ENCODE peak calls at places on chromosomes 3 and 15, in five cellular contexts. One of them, this sample, is unnamed.
A peak's percentile ranks its signal among the peaks of the same experiment; 100 is the strongest.

GRCh38 chr3:72810659-72811434 is 37.4 kb downstream of the SHQ1 start:
- DNase-seq in trophoblast cell: no peak
- DNase-seq in H9: no peak
- DNase-seq in neuronal stem cell: no peak
- DNase-seq in H1: no peak
- DNase-seq in this sample: peak; percentile 37

GRCh38 chr3:150925751-150926201 is 20.5 kb upstream of the MINDY4B start:
- DNase-seq in neuronal stem cell: peak; percentile 36
- DNase-seq in trophoblast cell: peak; percentile 65
- DNase-seq in H9: peak; percentile 90
- DNase-seq in H1: peak; percentile 61
- DNase-seq in this sample: peak; percentile 4

GRCh38 chr15:65377976-65378366 is at the start of gene IGDCC3:
- DNase-seq in trophoblast cell: no peak
- DNase-seq in H9: peak; percentile 84
- DNase-seq in H1: no peak
- DNase-seq in neuronal stem cell: peak; percentile 82
- DNase-seq in this sample: no peak

GRCh38 chr3:41580274-41580959 is 381.1 kb downstream of the CTNNB1 start:
- DNase-seq in neuronal stem cell: no peak
- DNase-seq in H9: no peak
- DNase-seq in trophoblast cell: no peak
- DNase-seq in H1: no peak
- DNase-seq in this sample: no peak

GRCh38 chr3:123733341-123733740 is 148.5 kb upstream of the HACD2 start:
- DNase-seq in H1: no peak
- DNase-seq in H9: no peak
- DNase-seq in trophoblast cell: no peak
- DNase-seq in neuronal stem cell: no peak
- DNase-seq in this sample: no peak

GRCh38 chr3:124200336-124200901 is 208.5 kb upstream of the ROPN1 start:
- DNase-seq in trophoblast cell: no peak
- DNase-seq in H9: no peak
- DNase-seq in neuronal stem cell: no peak
- DNase-seq in H1: no peak
- DNase-seq in this sample: peak; percentile 22

GRCh38 chr15:95085056-95085455 is 853.7 kb downstream of the MCTP2 start:
- DNase-seq in trophoblast cell: peak; percentile 88
- DNase-seq in H9: no peak
- DNase-seq in H1: no peak
- DNase-seq in neuronal stem cell: no peak
- DNase-seq in this sample: no peak

GRCh38 chr3:45929042-45929679 is 14.1 kb upstream of the CXCR6 start:
- DNase-seq in trophoblast cell: peak; percentile 50
- DNase-seq in neuronal stem cell: no peak
- DNase-seq in H9: peak; percentile 51
- DNase-seq in H1: no peak
- DNase-seq in this sample: peak; percentile 26

GRCh38 chr15:64624242-64624641 is 151.1 kb downstream of the RBPMS2 start:
- DNase-seq in H9: no peak
- DNase-seq in trophoblast cell: no peak
- DNase-seq in H1: no peak
- DNase-seq in neuronal stem cell: no peak
- DNase-seq in this sample: no peak

GRCh38 chr3:45972534-45973402 is 22.9 kb downstream of the FYCO1 start:
- DNase-seq in H1: no peak
- DNase-seq in trophoblast cell: peak; percentile 93
- DNase-seq in neuronal stem cell: no peak
- DNase-seq in H9: no peak
- DNase-seq in this sample: peak; percentile 97

GRCh38 chr3:48408823-48409281 is 21.0 kb downstream of the PLXNB1 start:
- DNase-seq in trophoblast cell: no peak
- DNase-seq in H1: no peak
- DNase-seq in neuronal stem cell: no peak
- DNase-seq in H9: peak; percentile 33
- DNase-seq in this sample: no peak

GRCh38 chr3:77038468-77038927 is 1.4 kb upstream of the ROBO2 start:
- DNase-seq in H1: peak; percentile 64
- DNase-seq in H9: peak; percentile 85
- DNase-seq in neuronal stem cell: peak; percentile 85
- DNase-seq in trophoblast cell: peak; percentile 48
- DNase-seq in this sample: peak; percentile 85

GRCh38 chr3:14988988-14989394 is 41.6 kb downstream of the NR2C2 start:
- DNase-seq in H1: peak; percentile 5
- DNase-seq in trophoblast cell: no peak
- DNase-seq in neuronal stem cell: no peak
- DNase-seq in H9: peak; percentile 70
- DNase-seq in this sample: no peak

GRCh38 chr15:43346305-43346704 is 15.9 kb upstream of the LCMT2 start:
- DNase-seq in H1: no peak
- DNase-seq in H9: no peak
- DNase-seq in trophoblast cell: no peak
- DNase-seq in neuronal stem cell: no peak
- DNase-seq in this sample: no peak

GRCh38 chr15:43483306-43484128 is 9.4 kb downstream of the TP53BP1 start:
- DNase-seq in trophoblast cell: peak; percentile 14
- DNase-seq in neuronal stem cell: no peak
- DNase-seq in H1: no peak
- DNase-seq in H9: no peak
- DNase-seq in this sample: no peak

GRCh38 chr3:23094890-23095462 is 108.2 kb upstream of the UBE2E2 start:
- DNase-seq in trophoblast cell: peak; percentile 76
- DNase-seq in H9: no peak
- DNase-seq in neuronal stem cell: no peak
- DNase-seq in H1: no peak
- DNase-seq in this sample: peak; percentile 7

GRCh38 chr3:157785071-157785826 is 282.0 kb upstream of the VEPH1 start:
- DNase-seq in H9: peak; percentile 32
- DNase-seq in trophoblast cell: peak; percentile 85
- DNase-seq in H1: no peak
- DNase-seq in neuronal stem cell: no peak
- DNase-seq in this sample: peak; percentile 94

GRCh38 chr3:169116056-169116693 is 547.3 kb downstream of the MECOM start:
- DNase-seq in H9: no peak
- DNase-seq in trophoblast cell: no peak
- DNase-seq in H1: no peak
- DNase-seq in neuronal stem cell: no peak
- DNase-seq in this sample: no peak

GRCh38 chr3:159788987-159789386 is 199.6 kb upstream of the IL12A start:
- DNase-seq in neuronal stem cell: no peak
- DNase-seq in H9: no peak
- DNase-seq in H1: no peak
- DNase-seq in trophoblast cell: peak; percentile 80
- DNase-seq in this sample: no peak

GRCh38 chr3:159787794-159788205 is 200.8 kb upstream of the IL12A start:
- DNase-seq in trophoblast cell: peak; percentile 91
- DNase-seq in neuronal stem cell: no peak
- DNase-seq in H1: no peak
- DNase-seq in H9: no peak
- DNase-seq in this sample: peak; percentile 85

GRCh38 chr3:159788291-159788690 is 200.3 kb upstream of the IL12A start:
- DNase-seq in H9: no peak
- DNase-seq in neuronal stem cell: no peak
- DNase-seq in trophoblast cell: peak; percentile 44
- DNase-seq in H1: no peak
- DNase-seq in this sample: no peak

GRCh38 chr3:159786489-159787181 is 202.0 kb upstream of the IL12A start:
- DNase-seq in H1: no peak
- DNase-seq in H9: no peak
- DNase-seq in trophoblast cell: no peak
- DNase-seq in neuronal stem cell: no peak
- DNase-seq in this sample: no peak

GRCh38 chr3:159787191-159787590 is 201.4 kb upstream of the IL12A start:
- DNase-seq in trophoblast cell: peak; percentile 94
- DNase-seq in H1: no peak
- DNase-seq in H9: no peak
- DNase-seq in neuronal stem cell: no peak
- DNase-seq in this sample: peak; percentile 94
- H2BK5ac ChIP-seq in trophoblast cell: peak overlapping the region; percentile 77
- H2BK5ac ChIP-seq in H1: no peak overlapping the region
- H2BK5ac ChIP-seq in H9: no peak overlapping the region
- H2BK5ac ChIP-seq in neuronal stem cell: no peak overlapping the region
- H2BK5ac ChIP-seq in this sample: peak overlapping the region; percentile 95

GRCh38 chr3:194087995-194088841 is 47.7 kb upstream of the HES1 start:
- DNase-seq in H1: no peak
- DNase-seq in neuronal stem cell: no peak
- DNase-seq in H9: no peak
- DNase-seq in trophoblast cell: no peak
- DNase-seq in this sample: no peak

GRCh38 chr3:194090716-194091115 is 45.2 kb upstream of the HES1 start:
- DNase-seq in neuronal stem cell: no peak
- DNase-seq in trophoblast cell: no peak
- DNase-seq in H9: no peak
- DNase-seq in H1: no peak
- DNase-seq in this sample: no peak

GRCh38 chr3:194091141-194091540 is 44.8 kb upstream of the HES1 start:
- DNase-seq in H9: no peak
- DNase-seq in neuronal stem cell: no peak
- DNase-seq in trophoblast cell: no peak
- DNase-seq in H1: no peak
- DNase-seq in this sample: peak; percentile 72

GRCh38 chr3:194086251-194087075 is 49.5 kb upstream of the HES1 start:
- DNase-seq in H1: peak; percentile 53
- DNase-seq in trophoblast cell: no peak
- DNase-seq in neuronal stem cell: peak; percentile 51
- DNase-seq in H9: no peak
- DNase-seq in this sample: no peak

DNA sequence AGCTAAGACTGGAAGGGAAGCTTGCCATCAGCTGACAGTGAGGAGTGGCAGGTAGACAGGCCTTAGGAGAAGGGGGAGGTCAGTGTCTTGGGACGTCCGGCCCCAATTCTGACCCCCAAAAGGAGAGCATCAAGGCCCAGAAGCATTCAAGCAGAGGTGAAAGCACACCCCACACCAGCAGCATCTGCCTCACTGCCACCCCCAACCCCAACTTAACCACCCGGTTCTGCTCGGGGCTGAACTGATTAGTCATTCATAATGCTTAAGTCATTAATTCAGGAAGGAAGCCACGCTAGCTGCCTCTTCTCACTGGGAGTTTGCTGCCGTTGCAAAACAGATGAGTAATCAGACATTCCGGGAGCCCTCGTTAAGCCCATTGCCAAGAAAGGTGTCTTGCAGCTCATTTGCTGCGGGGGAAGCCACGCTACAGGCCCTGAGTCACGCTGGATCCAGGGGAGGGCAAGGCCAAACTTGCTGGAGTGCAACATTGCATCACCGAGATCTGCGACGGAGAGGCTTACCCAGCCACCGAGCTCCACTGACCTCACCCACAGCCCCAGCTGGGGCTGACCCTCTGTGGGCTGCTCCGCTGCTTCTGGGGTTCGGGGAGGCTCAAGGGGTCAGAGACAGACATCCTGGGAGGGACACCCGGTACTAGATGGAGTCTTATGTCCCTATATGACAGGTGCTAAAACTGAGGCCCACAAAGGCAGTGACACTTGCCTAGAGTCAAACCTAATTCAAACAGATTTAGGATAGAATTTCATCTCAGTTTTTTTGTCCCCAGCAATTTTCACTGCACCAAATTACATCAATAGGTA is 46.4 kb upstream of the HES1 start:
- DNase-seq in trophoblast cell: peak; percentile 97
- DNase-seq in neuronal stem cell: peak; percentile 45
- DNase-seq in H1: peak; percentile 82
- DNase-seq in H9: peak; percentile 56
- DNase-seq in this sample: peak; percentile 97
- H2BK5ac ChIP-seq in trophoblast cell: no peak overlapping the region
- H2BK5ac ChIP-seq in neuronal stem cell: peak overlapping the region; percentile 21
- H2BK5ac ChIP-seq in H1: peak overlapping the region; percentile 82
- H2BK5ac ChIP-seq in H9: no peak overlapping the region
- H2BK5ac ChIP-seq in this sample: no peak overlapping the region

GRCh38 chr3:128051837-128052766 is at the start of gene SEC61A1:
- DNase-seq in H1: peak; percentile 67
- DNase-seq in H9: peak; percentile 93
- DNase-seq in trophoblast cell: peak; percentile 97
- DNase-seq in neuronal stem cell: peak; percentile 88
- DNase-seq in this sample: peak; percentile 92
- H2BK5ac ChIP-seq in H1: peak within 1 kb of the TSS; percentile 84
- H2BK5ac ChIP-seq in H9: no peak within 1 kb of the TSS
- H2BK5ac ChIP-seq in trophoblast cell: peak within 1 kb of the TSS; percentile 89
- H2BK5ac ChIP-seq in neuronal stem cell: peak within 1 kb of the TSS; percentile 90
- H2BK5ac ChIP-seq in this sample: peak within 1 kb of the TSS; percentile 91

GRCh38 chr15:70096215-70096974 is 1.3 kb downstream of the TLE3 start:
- DNase-seq in neuronal stem cell: peak; percentile 76
- DNase-seq in H1: no peak
- DNase-seq in trophoblast cell: peak; percentile 46
- DNase-seq in H9: no peak
- DNase-seq in this sample: peak; percentile 56
- H2BK5ac ChIP-seq in neuronal stem cell: peak overlapping the region; percentile 94
- H2BK5ac ChIP-seq in H1: peak overlapping the region; percentile 66
- H2BK5ac ChIP-seq in trophoblast cell: peak overlapping the region; percentile 64
- H2BK5ac ChIP-seq in H9: no peak overlapping the region
- H2BK5ac ChIP-seq in this sample: peak overlapping the region; percentile 57

This sample was measured in IMR-90.